ENCODE peak calls at places on chromosomes 4 and X, in nine cellular contexts. One of them, this sample, is unnamed.

GRCh38 chr4:158810487-158811215 is 41.8 kb downstream of the FNIP2 start:
- DNase-seq in AG10803: peak
- DNase-seq in heart right ventricle: peak
- DNase-seq in neural crest cell: no peak
- DNase-seq in cardiac fibroblast: peak
- DNase-seq in H9: no peak
- DNase-seq in HL-60: no peak
- DNase-seq in thoracic aorta: peak
- DNase-seq in fibroblast of pulmonary artery: peak
- DNase-seq in this sample: peak

GRCh38 chr4:41318839-41319530 is 62.3 kb downstream of the UCHL1 start:
- DNase-seq in HL-60: no peak
- DNase-seq in neural crest cell: no peak
- DNase-seq in cardiac fibroblast: no peak
- DNase-seq in heart right ventricle: peak
- DNase-seq in thoracic aorta: no peak
- DNase-seq in H9: no peak
- DNase-seq in AG10803: no peak
- DNase-seq in fibroblast of pulmonary artery: no peak
- DNase-seq in this sample: no peak

GRCh38 chr4:4848540-4848939 is 10.9 kb upstream of the MSX1 start:
- DNase-seq in AG10803: no peak
- DNase-seq in HL-60: no peak
- DNase-seq in fibroblast of pulmonary artery: no peak
- DNase-seq in neural crest cell: no peak
- DNase-seq in H9: no peak
- DNase-seq in cardiac fibroblast: no peak
- DNase-seq in thoracic aorta: no peak
- DNase-seq in heart right ventricle: no peak
- DNase-seq in this sample: no peak

GRCh38 chrX:151737494-151737893 is 2.9 kb downstream of the CNGA2 start:
- DNase-seq in HL-60: no peak
- DNase-seq in AG10803: no peak
- DNase-seq in cardiac fibroblast: no peak
- DNase-seq in thoracic aorta: no peak
- DNase-seq in fibroblast of pulmonary artery: no peak
- DNase-seq in H9: no peak
- DNase-seq in neural crest cell: no peak
- DNase-seq in heart right ventricle: no peak
- DNase-seq in this sample: no peak

GRCh38 chrX:106680716-106681115 is 45.8 kb upstream of the RNF128 start:
- DNase-seq in thoracic aorta: no peak
- DNase-seq in H9: no peak
- DNase-seq in fibroblast of pulmonary artery: no peak
- DNase-seq in cardiac fibroblast: no peak
- DNase-seq in neural crest cell: no peak
- DNase-seq in heart right ventricle: no peak
- DNase-seq in HL-60: no peak
- DNase-seq in AG10803: no peak
- DNase-seq in this sample: no peak

GRCh38 chrX:129769467-129770154 is 10.1 kb upstream of the SASH3 start:
- DNase-seq in heart right ventricle: no peak
- DNase-seq in thoracic aorta: no peak
- DNase-seq in neural crest cell: no peak
- DNase-seq in HL-60: no peak
- DNase-seq in AG10803: no peak
- DNase-seq in cardiac fibroblast: no peak
- DNase-seq in H9: no peak
- DNase-seq in fibroblast of pulmonary artery: no peak
- DNase-seq in this sample: no peak

GRCh38 chr4:73676881-73677323 is 56.7 kb upstream of the RASSF6 start:
- DNase-seq in H9: no peak
- DNase-seq in cardiac fibroblast: peak
- DNase-seq in thoracic aorta: no peak
- DNase-seq in heart right ventricle: no peak
- DNase-seq in HL-60: no peak
- DNase-seq in fibroblast of pulmonary artery: peak
- DNase-seq in neural crest cell: no peak
- DNase-seq in AG10803: no peak
- DNase-seq in this sample: no peak

GRCh38 chr4:106246441-106246840 is 69.6 kb downstream of the TBCK start:
- DNase-seq in neural crest cell: no peak
- DNase-seq in H9: no peak
- DNase-seq in cardiac fibroblast: no peak
- DNase-seq in AG10803: no peak
- DNase-seq in HL-60: no peak
- DNase-seq in heart right ventricle: no peak
- DNase-seq in thoracic aorta: no peak
- DNase-seq in fibroblast of pulmonary artery: no peak
- DNase-seq in this sample: no peak

GRCh38 chr4:185911556-185912064 is 99.6 kb upstream of the SORBS2 start:
- DNase-seq in H9: no peak
- DNase-seq in neural crest cell: no peak
- DNase-seq in heart right ventricle: no peak
- DNase-seq in fibroblast of pulmonary artery: no peak
- DNase-seq in AG10803: no peak
- DNase-seq in cardiac fibroblast: no peak
- DNase-seq in HL-60: no peak
- DNase-seq in thoracic aorta: no peak
- DNase-seq in this sample: peak

GRCh38 chr4:86443495-86443894 is 83.6 kb upstream of the MAPK10 start:
- DNase-seq in H9: no peak
- DNase-seq in AG10803: no peak
- DNase-seq in fibroblast of pulmonary artery: no peak
- DNase-seq in heart right ventricle: no peak
- DNase-seq in cardiac fibroblast: no peak
- DNase-seq in neural crest cell: no peak
- DNase-seq in HL-60: no peak
- DNase-seq in thoracic aorta: no peak
- DNase-seq in this sample: no peak

GRCh38 chr4:145784036-145784435 is 104.1 kb downstream of the C4orf51 start:
- DNase-seq in H9: no peak
- DNase-seq in cardiac fibroblast: no peak
- DNase-seq in AG10803: no peak
- DNase-seq in neural crest cell: no peak
- DNase-seq in heart right ventricle: no peak
- DNase-seq in thoracic aorta: no peak
- DNase-seq in fibroblast of pulmonary artery: no peak
- DNase-seq in HL-60: no peak
- DNase-seq in this sample: no peak

GRCh38 chr4:64682946-64683345 is 273.7 kb upstream of the TECRL start:
- DNase-seq in AG10803: no peak
- DNase-seq in cardiac fibroblast: no peak
- DNase-seq in fibroblast of pulmonary artery: no peak
- DNase-seq in neural crest cell: no peak
- DNase-seq in H9: no peak
- DNase-seq in HL-60: no peak
- DNase-seq in thoracic aorta: no peak
- DNase-seq in heart right ventricle: no peak
- DNase-seq in this sample: no peak

GRCh38 chr4:100494166-100494565 is 23.7 kb downstream of the EMCN start:
- DNase-seq in cardiac fibroblast: no peak
- DNase-seq in heart right ventricle: no peak
- DNase-seq in fibroblast of pulmonary artery: peak
- DNase-seq in neural crest cell: no peak
- DNase-seq in AG10803: peak
- DNase-seq in thoracic aorta: no peak
- DNase-seq in HL-60: no peak
- DNase-seq in H9: no peak
- DNase-seq in this sample: peak

GRCh38 chrX:41333744-41333993 is 293 bp upstream of the DDX3X start:
- DNase-seq in neural crest cell: peak
- DNase-seq in thoracic aorta: peak
- DNase-seq in fibroblast of pulmonary artery: peak
- DNase-seq in H9: no peak
- DNase-seq in AG10803: peak
- DNase-seq in heart right ventricle: peak
- DNase-seq in cardiac fibroblast: peak
- DNase-seq in HL-60: no peak
- DNase-seq in this sample: no peak

GRCh38 chr4:11149612-11150259 is 279.0 kb downstream of the HS3ST1 start:
- DNase-seq in H9: no peak
- DNase-seq in AG10803: no peak
- DNase-seq in heart right ventricle: no peak
- DNase-seq in HL-60: no peak
- DNase-seq in fibroblast of pulmonary artery: no peak
- DNase-seq in thoracic aorta: no peak
- DNase-seq in neural crest cell: no peak
- DNase-seq in cardiac fibroblast: no peak
- DNase-seq in this sample: no peak

GRCh38 chrX:28135378-28136047 is 154.3 kb upstream of the DCAF8L1 start:
- DNase-seq in thoracic aorta: no peak
- DNase-seq in fibroblast of pulmonary artery: peak
- DNase-seq in neural crest cell: no peak
- DNase-seq in H9: no peak
- DNase-seq in heart right ventricle: no peak
- DNase-seq in HL-60: no peak
- DNase-seq in cardiac fibroblast: peak
- DNase-seq in AG10803: no peak
- DNase-seq in this sample: no peak

GRCh38 chr4:169009281-169010124 is 552 bp downstream of the CBR4 start:
- DNase-seq in AG10803: peak
- DNase-seq in H9: peak
- DNase-seq in cardiac fibroblast: peak
- DNase-seq in thoracic aorta: peak
- DNase-seq in heart right ventricle: peak
- DNase-seq in neural crest cell: peak
- DNase-seq in fibroblast of pulmonary artery: peak
- DNase-seq in HL-60: peak
- DNase-seq in this sample: peak
- TF ChIP-seq CTCF in AG10803: peak
- TF ChIP-seq CTCF in H9: peak
- TF ChIP-seq CTCF in cardiac fibroblast: peak
- TF ChIP-seq CTCF in thoracic aorta: no peak
- TF ChIP-seq CTCF in heart right ventricle: no peak
- TF ChIP-seq CTCF in neural crest cell: no peak
- TF ChIP-seq CTCF in fibroblast of pulmonary artery: peak
- TF ChIP-seq CTCF in HL-60: peak
- TF ChIP-seq CTCF in this sample: peak

GRCh38 chrX:154321624-154322023 is 26.0 kb downstream of the TKTL1 start:
- DNase-seq in H9: no peak
- DNase-seq in HL-60: no peak
- DNase-seq in cardiac fibroblast: no peak
- DNase-seq in fibroblast of pulmonary artery: no peak
- DNase-seq in neural crest cell: no peak
- DNase-seq in AG10803: no peak
- DNase-seq in heart right ventricle: peak
- DNase-seq in thoracic aorta: no peak
- DNase-seq in this sample: peak
- TF ChIP-seq CTCF in H9: no peak
- TF ChIP-seq CTCF in HL-60: no peak
- TF ChIP-seq CTCF in cardiac fibroblast: no peak
- TF ChIP-seq CTCF in fibroblast of pulmonary artery: no peak
- TF ChIP-seq CTCF in neural crest cell: no peak
- TF ChIP-seq CTCF in AG10803: peak
- TF ChIP-seq CTCF in heart right ventricle: peak
- TF ChIP-seq CTCF in thoracic aorta: no peak
- TF ChIP-seq CTCF in this sample: no peak

DNA sequence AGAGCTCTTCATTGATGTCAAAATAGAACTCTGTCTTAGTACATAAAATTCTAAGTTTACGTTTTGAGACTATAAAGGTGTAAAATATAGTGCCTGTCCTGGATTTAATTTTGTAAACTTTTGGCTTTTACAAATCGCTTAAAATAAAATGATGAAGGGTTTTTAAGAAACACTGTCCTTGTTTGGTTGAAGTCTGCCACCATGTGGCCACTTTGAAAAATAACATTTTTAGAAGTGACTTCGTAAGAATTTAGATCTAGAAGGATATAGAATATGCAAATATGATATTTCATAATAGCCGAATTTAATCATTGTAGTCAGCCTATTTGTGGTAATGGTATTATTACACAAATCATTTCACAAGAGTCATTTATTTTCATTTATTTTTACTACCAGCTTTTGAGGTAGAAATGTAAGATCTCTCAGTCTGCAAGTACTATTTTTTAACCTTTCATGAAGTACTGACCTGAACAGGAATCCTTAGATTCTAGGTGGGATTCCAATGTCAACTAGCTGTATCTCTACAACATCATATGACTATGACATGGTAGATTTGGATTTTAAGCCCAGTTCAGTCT is 31.0 kb upstream of the FAT4 start:
- DNase-seq in H9: no peak
- DNase-seq in heart right ventricle: no peak
- DNase-seq in thoracic aorta: no peak
- DNase-seq in fibroblast of pulmonary artery: peak
- DNase-seq in neural crest cell: no peak
- DNase-seq in AG10803: peak
- DNase-seq in cardiac fibroblast: peak
- DNase-seq in HL-60: no peak
- DNase-seq in this sample: peak
- TF ChIP-seq CTCF in H9: peak
- TF ChIP-seq CTCF in heart right ventricle: peak
- TF ChIP-seq CTCF in thoracic aorta: peak
- TF ChIP-seq CTCF in fibroblast of pulmonary artery: peak
- TF ChIP-seq CTCF in neural crest cell: peak
- TF ChIP-seq CTCF in AG10803: peak
- TF ChIP-seq CTCF in cardiac fibroblast: peak
- TF ChIP-seq CTCF in HL-60: peak
- TF ChIP-seq CTCF in this sample: peak

GRCh38 chr4:90293320-90293719 is 166.1 kb downstream of the CCSER1 start:
- DNase-seq in AG10803: peak
- DNase-seq in thoracic aorta: no peak
- DNase-seq in neural crest cell: no peak
- DNase-seq in heart right ventricle: no peak
- DNase-seq in H9: no peak
- DNase-seq in fibroblast of pulmonary artery: peak
- DNase-seq in cardiac fibroblast: peak
- DNase-seq in HL-60: no peak
- DNase-seq in this sample: no peak
- TF ChIP-seq CTCF in AG10803: peak
- TF ChIP-seq CTCF in thoracic aorta: peak
- TF ChIP-seq CTCF in neural crest cell: peak
- TF ChIP-seq CTCF in heart right ventricle: peak
- TF ChIP-seq CTCF in H9: peak
- TF ChIP-seq CTCF in fibroblast of pulmonary artery: peak
- TF ChIP-seq CTCF in cardiac fibroblast: peak
- TF ChIP-seq CTCF in HL-60: no peak
- TF ChIP-seq CTCF in this sample: peak